ENCODE peak calls at places on chromosomes 12 and 14, in four cellular contexts. One of them, this sample, is unnamed.

GRCh38 chr12:48925218-48925871 is at the start of gene FKBP11:
- DNase-seq in gastrocnemius medialis: peak
- DNase-seq in anterior cingulate cortex: no peak
- DNase-seq in GM13977: peak
- DNase-seq in this sample: peak

GRCh38 chr12:71005166-71005565 is 84.6 kb upstream of the PTPRR start:
- DNase-seq in gastrocnemius medialis: no peak
- DNase-seq in anterior cingulate cortex: no peak
- DNase-seq in GM13977: no peak
- DNase-seq in this sample: no peak

GRCh38 chr14:75204106-75204505 is 27.7 kb upstream of the TMED10 start:
- DNase-seq in gastrocnemius medialis: no peak
- DNase-seq in anterior cingulate cortex: no peak
- DNase-seq in GM13977: no peak
- DNase-seq in this sample: no peak

GRCh38 chr12:3704512-3705348 is 48.2 kb downstream of the CRACR2A start:
- DNase-seq in gastrocnemius medialis: no peak
- DNase-seq in anterior cingulate cortex: no peak
- DNase-seq in GM13977: peak
- DNase-seq in this sample: no peak

GRCh38 chr12:87266305-87266704 is 762.9 kb downstream of the C12orf50 start:
- DNase-seq in gastrocnemius medialis: no peak
- DNase-seq in anterior cingulate cortex: no peak
- DNase-seq in GM13977: no peak
- DNase-seq in this sample: no peak

GRCh38 chr12:64673490-64674169 is 63.3 kb downstream of the RASSF3 start:
- DNase-seq in gastrocnemius medialis: no peak
- DNase-seq in anterior cingulate cortex: no peak
- DNase-seq in GM13977: no peak
- DNase-seq in this sample: peak

GRCh38 chr14:105525861-105526780 is at the start of gene TMEM121:
- DNase-seq in gastrocnemius medialis: no peak
- DNase-seq in anterior cingulate cortex: no peak
- DNase-seq in GM13977: peak
- DNase-seq in this sample: peak

GRCh38 chr14:68952544-68953535 is 26.3 kb downstream of the ACTN1 start:
- DNase-seq in gastrocnemius medialis: no peak
- DNase-seq in anterior cingulate cortex: no peak
- DNase-seq in GM13977: no peak
- DNase-seq in this sample: no peak

GRCh38 chr12:113700943-113701342 is 229.3 kb upstream of the LHX5 start:
- DNase-seq in gastrocnemius medialis: no peak
- DNase-seq in anterior cingulate cortex: no peak
- DNase-seq in GM13977: no peak
- DNase-seq in this sample: peak

GRCh38 chr12:14957769-14958168 is 3.6 kb downstream of the ARHGDIB start:
- DNase-seq in gastrocnemius medialis: no peak
- DNase-seq in anterior cingulate cortex: no peak
- DNase-seq in GM13977: no peak
- DNase-seq in this sample: no peak

GRCh38 chr12:29314421-29314820 is 66.6 kb downstream of the ERGIC2 start:
- DNase-seq in gastrocnemius medialis: no peak
- DNase-seq in anterior cingulate cortex: peak
- DNase-seq in GM13977: no peak
- DNase-seq in this sample: no peak

GRCh38 chr14:68865542-68865941 is 72.7 kb upstream of the ZFP36L1 start:
- DNase-seq in gastrocnemius medialis: no peak
- DNase-seq in anterior cingulate cortex: no peak
- DNase-seq in GM13977: no peak
- DNase-seq in this sample: no peak

GRCh38 chr12:28316067-28316466 is 125.8 kb downstream of the CCDC91 start:
- DNase-seq in gastrocnemius medialis: no peak
- DNase-seq in anterior cingulate cortex: no peak
- DNase-seq in GM13977: no peak
- DNase-seq in this sample: no peak